ENCODE peak calls at places on chromosomes 6 and 20, in four cellular contexts. One of them, this sample, is unnamed.

GRCh38 chr6:167734662-167735497 is 91.8 kb upstream of the AFDN start:
- DNase-seq in foreskin fibroblast: no peak
- DNase-seq in GM12865: no peak
- DNase-seq in glutamatergic neuron: no peak
- DNase-seq in this sample: no peak

GRCh38 chr6:36130672-36131516 is 581 bp downstream of the MAPK13 start:
- DNase-seq in foreskin fibroblast: peak; percentile 20
- DNase-seq in GM12865: peak; percentile 35
- DNase-seq in glutamatergic neuron: no peak
- DNase-seq in this sample: no peak

GRCh38 chr20:43977252-43977651 is 62.6 kb downstream of the TOX2 start:
- DNase-seq in foreskin fibroblast: no peak
- DNase-seq in GM12865: no peak
- DNase-seq in glutamatergic neuron: no peak
- DNase-seq in this sample: no peak

GRCh38 chr20:42472198-42472597 is 717.5 kb downstream of the PTPRT start:
- DNase-seq in foreskin fibroblast: no peak
- DNase-seq in GM12865: no peak
- DNase-seq in glutamatergic neuron: no peak
- DNase-seq in this sample: no peak

GRCh38 chr6:5706094-5707033 is 300.4 kb downstream of the NRN1 start:
- DNase-seq in foreskin fibroblast: no peak
- DNase-seq in GM12865: no peak
- DNase-seq in glutamatergic neuron: no peak
- DNase-seq in this sample: no peak

GRCh38 chr6:75934643-75935472 is 137.6 kb downstream of the IMPG1 start:
- DNase-seq in foreskin fibroblast: peak; percentile 65
- DNase-seq in GM12865: peak; percentile 65
- DNase-seq in glutamatergic neuron: peak; percentile 52
- DNase-seq in this sample: peak; percentile 43

GRCh38 chr6:157381631-157382621 is 936 bp downstream of the ZDHHC14 start:
- DNase-seq in foreskin fibroblast: peak; percentile 50
- DNase-seq in GM12865: peak; percentile 63
- DNase-seq in glutamatergic neuron: peak; percentile 49
- DNase-seq in this sample: peak; percentile 58

GRCh38 chr6:143647712-143648111 is 30.1 kb upstream of the PHACTR2 start:
- DNase-seq in foreskin fibroblast: no peak
- DNase-seq in GM12865: no peak
- DNase-seq in glutamatergic neuron: no peak
- DNase-seq in this sample: no peak

DNA sequence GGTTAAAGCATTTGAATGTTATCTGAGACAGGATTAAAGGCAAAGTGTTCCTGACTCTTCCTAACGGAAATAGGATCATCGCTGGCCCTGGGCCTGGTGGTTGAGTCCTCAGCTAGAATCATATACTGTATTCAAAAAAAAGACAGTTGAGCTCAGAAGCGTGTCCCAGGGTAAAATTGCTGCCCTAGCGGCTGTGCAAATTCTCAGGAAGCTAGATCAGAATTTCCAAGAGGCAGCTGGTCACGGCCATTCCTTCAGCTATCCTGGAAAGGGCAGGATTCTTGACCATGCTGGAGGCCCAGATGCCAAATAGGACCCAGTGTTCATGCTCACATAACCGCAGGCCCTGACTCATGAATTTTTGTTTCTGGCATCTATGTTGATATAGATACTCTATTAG is 67.4 kb downstream of the STMND1 start:
- DNase-seq in foreskin fibroblast: no peak
- DNase-seq in GM12865: no peak
- DNase-seq in glutamatergic neuron: no peak
- DNase-seq in this sample: no peak
- TF ChIP-seq CTCF in foreskin fibroblast: no peak
- TF ChIP-seq CTCF in GM12865: no peak
- TF ChIP-seq CTCF in glutamatergic neuron: no peak
- TF ChIP-seq CTCF in this sample: no peak

GRCh38 chr6:71419954-71420692 is 131.5 kb downstream of the OGFRL1 start:
- DNase-seq in foreskin fibroblast: peak; percentile 47
- DNase-seq in GM12865: no peak
- DNase-seq in glutamatergic neuron: no peak
- DNase-seq in this sample: peak; percentile 56
- TF ChIP-seq CTCF in foreskin fibroblast: no peak
- TF ChIP-seq CTCF in GM12865: no peak
- TF ChIP-seq CTCF in glutamatergic neuron: peak; percentile 23
- TF ChIP-seq CTCF in this sample: no peak

DNA sequence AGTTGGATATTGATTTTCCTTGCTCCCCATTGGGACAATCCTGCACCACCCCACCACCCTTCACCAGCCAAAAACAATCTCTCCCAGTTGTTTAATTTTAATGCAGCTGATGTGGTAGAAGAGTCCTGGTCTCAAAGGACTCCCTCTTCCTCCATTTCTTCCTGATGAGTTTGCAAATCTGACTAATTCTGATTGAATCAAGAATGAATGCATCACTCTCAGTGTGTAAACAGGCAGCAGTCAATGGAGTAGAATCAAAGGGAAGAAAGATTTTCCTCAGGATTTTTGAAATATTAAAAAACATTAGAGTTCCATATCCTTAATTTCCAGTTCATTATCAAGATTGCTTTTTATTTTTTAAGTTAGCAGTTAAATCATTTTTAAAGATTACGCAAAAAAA is 54.0 kb downstream of the PLG start:
- DNase-seq in foreskin fibroblast: no peak
- DNase-seq in GM12865: no peak
- DNase-seq in glutamatergic neuron: no peak
- DNase-seq in this sample: no peak
- TF ChIP-seq CTCF in foreskin fibroblast: no peak
- TF ChIP-seq CTCF in GM12865: no peak
- TF ChIP-seq CTCF in glutamatergic neuron: no peak
- TF ChIP-seq CTCF in this sample: no peak

DNA sequence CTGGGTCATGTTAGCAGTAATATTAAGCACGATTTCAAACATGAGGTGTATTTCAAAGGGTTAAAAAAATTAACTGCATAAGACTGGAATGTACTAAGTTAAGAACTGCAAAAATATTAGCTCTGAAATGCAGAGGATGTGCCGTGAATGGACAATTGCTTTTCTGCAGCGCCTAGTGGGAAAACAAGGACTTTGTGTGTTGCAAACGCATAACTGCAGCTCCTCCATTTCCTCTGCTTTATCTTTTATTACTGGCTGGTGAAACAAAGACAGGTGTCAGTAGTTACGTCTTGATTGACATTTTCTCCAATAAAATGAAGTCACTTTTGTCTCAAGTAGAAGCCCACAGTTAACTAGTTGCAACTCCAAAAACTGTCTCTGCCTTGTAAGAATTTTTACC is 1.7 kb downstream of the PDE7B start:
- DNase-seq in foreskin fibroblast: no peak
- DNase-seq in GM12865: no peak
- DNase-seq in glutamatergic neuron: no peak
- DNase-seq in this sample: no peak
- TF ChIP-seq CTCF in foreskin fibroblast: no peak
- TF ChIP-seq CTCF in GM12865: no peak
- TF ChIP-seq CTCF in glutamatergic neuron: no peak
- TF ChIP-seq CTCF in this sample: no peak

This sample was measured in endothelial cell.